ENCODE peak calls at places on chromosomes 13 and 19, in five cellular contexts. H, P, Q, T and X are unnamed samples. For H3K4me1, the result is how much of the 10 kb centered on the place peaks cover.

GRCh38 chr19:38678217-38678890 is 30.9 kb downstream of the ACTN4 start:
- DNase-seq in H (no peak), P (no peak), Q (no peak), T (no peak), X (no peak)

GRCh38 chr19:46081928-46082727 is 41.3 kb upstream of the IGFL4 start:
- DNase-seq in H (no peak), P (peak), Q (peak), T (peak), X (peak)

GRCh38 chr13:102035969-102036368 is 365.9 kb downstream of the FGF14 start:
- DNase-seq in H (no peak), P (no peak), Q (no peak), T (no peak), X (no peak)

GRCh38 chr19:6417713-6418561 is 6.7 kb downstream of the KHSRP start:
- DNase-seq in H (no peak), P (peak), Q (peak), T (no peak), X (no peak)

GRCh38 chr19:28428644-28429348 is 784.2 kb downstream of the UQCRFS1 start:
- DNase-seq in H (no peak), P (no peak), Q (no peak), T (no peak), X (no peak)

GRCh38 chr19:43784251-43784980 is 3.6 kb upstream of the KCNN4 start:
- DNase-seq in H (peak), P (peak), Q (peak), T (no peak), X (peak)

GRCh38 chr13:113064000-113064533 is 41.5 kb upstream of the F7 start:
- DNase-seq in H (no peak), P (no peak), Q (no peak), T (no peak), X (no peak)

GRCh38 chr19:21569497-21569870 is 64.1 kb downstream of the ZNF429 start:
- DNase-seq in H (peak), P (no peak), Q (no peak), T (no peak), X (peak)

GRCh38 chr13:112959206-112959605 is 9.8 kb upstream of the MCF2L start:
- DNase-seq in H (peak), P (no peak), Q (no peak), T (no peak), X (no peak)

GRCh38 chr19:38792250-38793111 is 3.5 kb downstream of the LGALS7B start:
- DNase-seq in H (no peak), P (peak), Q (no peak), T (no peak), X (peak)

GRCh38 chr19:28296506-28296905 is 916.4 kb downstream of the UQCRFS1 start:
- DNase-seq in H (no peak), P (no peak), Q (no peak), T (no peak), X (no peak)

GRCh38 chr19:45581576-45581975 is 3.0 kb downstream of the OPA3 start:
- DNase-seq in H (no peak), P (no peak), Q (peak), T (no peak), X (no peak)

GRCh38 chr13:94416454-94417080 is 62.9 kb downstream of the DCT start:
- DNase-seq in H (no peak), P (peak), Q (peak), T (no peak), X (no peak)

GRCh38 chr19:7905859-7906258 is 2.2 kb downstream of the MAP2K7 start:
- DNase-seq in H (no peak), P (no peak), Q (no peak), T (no peak), X (no peak)

GRCh38 chr13:100528820-100529219 is 59.8 kb downstream of the GGACT start:
- DNase-seq in H (no peak), P (no peak), Q (no peak), T (no peak), X (no peak)

GRCh38 chr19:16371540-16371986 is 46.9 kb downstream of the KLF2 start:
- DNase-seq in H (no peak), P (peak), Q (no peak), T (no peak), X (peak)

GRCh38 chr13:111547726-111548273 is 227.4 kb downstream of the TEX29 start:
- DNase-seq in H (no peak), P (no peak), Q (no peak), T (no peak), X (no peak)

GRCh38 chr13:99796175-99796819 is 175.3 kb downstream of the ZIC5 start:
- DNase-seq in H (no peak), P (no peak), Q (peak), T (no peak), X (peak)

GRCh38 chr19:50277966-50278580 is 51.1 kb downstream of the KCNC3 start:
- DNase-seq in H (no peak), P (no peak), Q (no peak), T (no peak), X (no peak)

GRCh38 chr19:40523322-40524047 is 53.2 kb upstream of the SHKBP1 start:
- DNase-seq in H (no peak), P (peak), Q (peak), T (no peak), X (peak)

GRCh38 chr13:24511019-24511823 is 1.4 kb downstream of the PARP4 start:
- DNase-seq in H (peak), P (peak), Q (peak), T (no peak), X (peak)

GRCh38 chr13:62910541-62910940 is 1494.9 kb upstream of the PCDH20 start:
- DNase-seq in H (no peak), P (no peak), Q (no peak), T (no peak), X (no peak)

GRCh38 chr13:66503890-66504289 is 726.2 kb downstream of the PCDH9 start:
- DNase-seq in H (no peak), P (no peak), Q (peak), T (no peak), X (no peak)

GRCh38 chr13:45133396-45134118 is 13.2 kb downstream of the GTF2F2 start:
- DNase-seq in H (no peak), P (no peak), Q (peak), T (no peak), X (no peak)

GRCh38 chr19:32291876-32292275 is 53.5 kb upstream of the ZNF507 start:
- DNase-seq in H (no peak), P (no peak), Q (no peak), T (no peak), X (no peak)

GRCh38 chr13:109610517-109610916 is 175.9 kb downstream of the IRS2 start:
- DNase-seq in H (no peak), P (peak), Q (peak), T (no peak), X (peak)

GRCh38 chr13:28679628-28680027 is 20.7 kb downstream of the POMP start:
- DNase-seq in H (no peak), P (no peak), Q (no peak), T (no peak), X (no peak)

GRCh38 chr19:55647732-55648656 is at the start of gene CCDC106:
- DNase-seq in H (no peak), P (peak), Q (peak), T (peak), X (peak)

GRCh38 chr19:55418185-55418584 is 10.6 kb upstream of the UBE2S start:
- DNase-seq in H (peak), P (peak), Q (peak), T (peak), X (peak)

GRCh38 chr19:5680083-5680436 is 256 bp downstream of the MICOS13 start:
- DNase-seq in H (peak), P (no peak), Q (no peak), T (no peak), X (no peak)

GRCh38 chr13:106535552-106536243 is at the start of gene EFNB2:
- DNase-seq in H (peak), P (peak), Q (peak), T (peak), X (peak)

GRCh38 chr19:47886010-47886559 is at the start of gene SULT2A1:
- DNase-seq in H (no peak), P (no peak), Q (no peak), T (no peak), X (no peak)

GRCh38 chr13:36105726-36106125 is 25.5 kb downstream of the DCLK1 start:
- DNase-seq in H (no peak), P (no peak), Q (no peak), T (no peak), X (no peak)

GRCh38 chr13:39040206-39040605 is 1.9 kb downstream of the NHLRC3 start:
- DNase-seq in H (no peak), P (no peak), Q (no peak), T (no peak), X (no peak)

GRCh38 chr13:40458283-40459031 is 208.0 kb downstream of the FOXO1 start:
- DNase-seq in H (no peak), P (no peak), Q (no peak), T (no peak), X (no peak)

GRCh38 chr13:31530883-31531282 is 208.4 kb upstream of the RXFP2 start:
- DNase-seq in H (no peak), P (no peak), Q (no peak), T (no peak), X (no peak)
- TF ChIP-seq CTCF in H (no peak), P (no peak), Q (no peak), T (no peak), X (no peak)

GRCh38 chr19:10568444-10568825 is 344 bp downstream of the CDKN2D start:
- DNase-seq in H (peak), P (peak), Q (peak), T (no peak), X (peak)
- H3K27ac ChIP-seq in H (peak), P (peak), Q (peak), T (peak), X (peak)

GRCh38 chr19:15294591-15294990 is 37.7 kb downstream of the BRD4 start:
- DNase-seq in H (no peak), P (no peak), Q (no peak), T (no peak), X (no peak)
- H3K4me1 ChIP-seq in H (half or more), P (half or more), Q (half or more), T (under half), X (under half)

DNA sequence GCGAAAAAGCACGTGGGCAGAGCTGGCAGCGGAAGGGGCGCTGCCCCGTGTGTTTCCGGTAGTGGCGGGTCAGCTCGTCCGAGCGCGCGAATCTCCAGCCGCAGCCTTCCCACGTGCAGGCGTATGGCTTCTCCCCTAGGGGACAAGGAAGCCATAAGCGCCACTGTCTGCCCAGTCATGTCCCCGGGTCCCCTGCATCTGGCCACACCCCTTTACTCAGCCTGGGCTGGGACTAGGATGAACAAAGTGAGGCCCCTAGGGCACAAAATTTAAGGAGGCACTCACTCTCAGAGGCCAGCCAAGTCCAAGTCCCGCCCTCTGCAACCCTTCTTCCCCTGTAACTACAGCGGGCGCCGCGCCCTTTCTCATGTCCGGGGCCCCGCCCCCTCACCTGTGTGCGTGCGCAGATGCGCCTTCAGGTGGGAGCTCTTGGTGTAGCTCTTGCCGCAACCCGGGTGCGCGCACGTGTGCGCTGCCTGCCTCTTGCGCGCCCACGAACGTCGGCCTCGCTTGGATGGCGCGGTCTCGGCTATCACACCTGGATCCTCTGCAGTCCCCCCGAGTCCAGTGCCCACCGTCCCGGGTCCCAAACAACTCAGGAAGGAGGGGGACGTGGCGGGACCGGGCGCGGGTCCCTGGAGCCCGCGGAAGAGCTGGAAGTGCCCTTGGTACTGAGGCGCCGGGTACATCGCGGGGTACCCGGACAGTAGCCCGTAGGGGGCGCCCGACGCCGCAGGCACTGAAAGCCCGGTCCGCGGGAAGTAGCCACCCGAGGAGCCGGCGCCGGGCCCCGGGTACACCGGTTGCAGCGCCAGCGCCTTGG is 1.9 kb downstream of the KLF1 start:
- DNase-seq in H (peak), P (peak), Q (peak), T (peak), X (peak)
- TF ChIP-seq CTCF in H (no peak), P (peak), Q (peak), T (peak), X (peak)

DNA sequence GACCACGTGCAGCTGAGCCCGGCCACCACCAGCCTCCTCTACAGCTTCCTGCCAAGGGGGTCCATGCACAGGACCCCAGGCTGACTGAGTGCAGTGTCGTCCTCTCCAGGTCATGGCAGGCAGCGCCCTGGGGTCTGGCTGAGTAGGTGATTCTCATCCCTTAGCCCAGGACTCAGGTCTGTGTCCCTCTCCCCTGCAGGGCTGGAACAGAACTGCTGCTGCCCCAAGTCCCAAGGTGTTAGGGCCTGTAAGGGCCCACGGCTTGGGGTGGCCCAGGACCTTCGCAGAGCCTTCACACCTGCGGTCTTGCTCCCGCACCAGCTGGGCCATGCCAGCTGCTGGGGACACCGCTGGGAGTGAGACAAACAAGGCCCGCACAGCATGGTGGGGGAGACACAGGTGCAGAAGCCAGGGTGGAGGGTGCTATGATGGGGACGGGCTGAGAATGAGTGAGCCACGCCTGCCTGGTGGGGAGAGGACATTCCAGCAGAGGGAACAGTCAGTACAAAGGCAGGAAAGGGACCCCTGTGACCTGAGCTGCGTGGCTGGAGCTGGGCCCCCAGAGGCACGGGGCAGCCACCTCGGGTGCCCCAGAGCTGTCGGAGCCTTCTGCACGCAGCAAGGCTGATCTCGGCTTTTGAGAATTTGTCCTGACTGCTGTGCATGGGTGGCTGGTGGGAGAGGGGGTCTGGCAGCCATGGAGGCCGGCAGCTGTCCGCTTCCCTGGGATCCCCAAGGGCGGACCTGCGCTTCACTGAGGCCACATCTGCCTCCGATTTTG is 11.9 kb downstream of the PLEKHF1 start:
- DNase-seq in H (no peak), P (no peak), Q (no peak), T (no peak), X (no peak)
- H3K27ac ChIP-seq in H (peak), P (peak), Q (no peak), T (peak), X (no peak)

GRCh38 chr13:41459754-41460111 is 2.4 kb downstream of the RGCC start:
- DNase-seq in H (no peak), P (no peak), Q (no peak), T (no peak), X (no peak)
- H3K4me1 ChIP-seq in H (under half), P (under half), Q (under half), T (under half), X (under half)

GRCh38 chr19:1270168-1270853 is 1.2 kb downstream of the CIRBP start:
- DNase-seq in H (no peak), P (peak), Q (no peak), T (peak), X (peak)

GRCh38 chr19:1269065-1269477 is at the start of gene CIRBP:
- DNase-seq in H (peak), P (peak), Q (peak), T (peak), X (peak)

GRCh38 chr19:1270854-1271527 is 1.9 kb downstream of the CIRBP start:
- DNase-seq in H (no peak), P (peak), Q (no peak), T (peak), X (no peak)

GRCh38 chr19:1268392-1269064 is 604 bp upstream of the CIRBP start:
- DNase-seq in H (no peak), P (no peak), Q (no peak), T (peak), X (no peak)

GRCh38 chr19:1269478-1270167 is 491 bp downstream of the CIRBP start:
- DNase-seq in H (peak), P (peak), Q (peak), T (peak), X (peak)
- TF ChIP-seq CTCF in H (no peak), P (no peak), Q (no peak), T (no peak), X (no peak)

DNA sequence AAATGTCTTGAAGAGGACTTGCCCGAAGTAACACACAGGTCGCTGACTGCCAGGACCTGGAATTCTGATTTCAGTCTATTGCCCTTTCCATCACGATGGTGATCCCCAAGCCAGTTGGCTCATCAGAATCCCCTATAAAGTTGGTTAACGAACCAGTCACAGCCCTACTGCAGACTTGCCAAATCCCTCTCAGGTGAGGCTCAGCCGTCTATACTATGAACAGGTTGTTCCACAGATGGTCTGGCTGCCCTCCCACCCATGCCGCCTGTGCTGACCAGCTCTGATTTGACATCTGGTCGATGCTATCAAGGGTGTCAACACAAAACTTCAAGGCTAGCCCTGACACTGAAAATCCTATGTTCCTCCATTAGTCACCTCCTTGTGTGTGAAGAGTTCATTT is 90.0 kb downstream of the RNASEH2B start:
- DNase-seq in H (no peak), P (no peak), Q (no peak), T (no peak), X (no peak)
- H3K27ac ChIP-seq in H (no peak), P (no peak), Q (no peak), T (no peak), X (no peak)